ENCODE peak calls at places on chromosomes 7 and 10, in seven cellular contexts. One of them, this sample, is unnamed.

GRCh38 chr7:33286521-33286920 is 157.2 kb downstream of the BBS9 start:
- DNase-seq in IMR-90: no peak
- DNase-seq in K562: no peak
- DNase-seq in H1: no peak
- DNase-seq in SK-N-SH: no peak
- DNase-seq in A549: no peak
- DNase-seq in GM12878: no peak
- DNase-seq in this sample: no peak

GRCh38 chr10:131920151-131920550 is 19.3 kb downstream of the PPP2R2D start:
- DNase-seq in SK-N-SH: no peak
- DNase-seq in GM12878: no peak
- DNase-seq in IMR-90: no peak
- DNase-seq in A549: no peak
- DNase-seq in K562: no peak
- DNase-seq in H1: no peak
- DNase-seq in this sample: no peak

GRCh38 chr7:157550300-157551275 is 213.8 kb downstream of the DNAJB6 start:
- DNase-seq in K562: no peak
- DNase-seq in SK-N-SH: no peak
- DNase-seq in GM12878: no peak
- DNase-seq in IMR-90: no peak
- DNase-seq in H1: no peak
- DNase-seq in A549: no peak
- DNase-seq in this sample: no peak

GRCh38 chr7:158325530-158326381 is 261.9 kb downstream of the PTPRN2 start:
- DNase-seq in K562: no peak
- DNase-seq in H1: peak; percentile 89
- DNase-seq in A549: no peak
- DNase-seq in IMR-90: no peak
- DNase-seq in GM12878: no peak
- DNase-seq in SK-N-SH: peak; percentile 83
- DNase-seq in this sample: no peak

GRCh38 chr7:45988405-45989057 is 67.5 kb upstream of the IGFBP3 start:
- DNase-seq in IMR-90: no peak
- DNase-seq in K562: no peak
- DNase-seq in SK-N-SH: no peak
- DNase-seq in A549: no peak
- DNase-seq in H1: no peak
- DNase-seq in GM12878: no peak
- DNase-seq in this sample: no peak

GRCh38 chr10:71475243-71475871 is 78.6 kb downstream of the CDH23 start:
- DNase-seq in H1: no peak
- DNase-seq in GM12878: no peak
- DNase-seq in IMR-90: no peak
- DNase-seq in A549: no peak
- DNase-seq in SK-N-SH: no peak
- DNase-seq in K562: no peak
- DNase-seq in this sample: no peak

GRCh38 chr10:79159141-79159619 is 90.4 kb downstream of the ZMIZ1 start:
- DNase-seq in A549: no peak
- DNase-seq in H1: no peak
- DNase-seq in K562: no peak
- DNase-seq in GM12878: no peak
- DNase-seq in IMR-90: peak; percentile 83
- DNase-seq in SK-N-SH: peak; percentile 76
- DNase-seq in this sample: no peak

GRCh38 chr10:120962386-120963052 is 111.4 kb downstream of the WDR11 start:
- DNase-seq in A549: no peak
- DNase-seq in GM12878: no peak
- DNase-seq in K562: no peak
- DNase-seq in SK-N-SH: no peak
- DNase-seq in H1: no peak
- DNase-seq in IMR-90: no peak
- DNase-seq in this sample: no peak

GRCh38 chr7:34719651-34720050 is 61.6 kb downstream of the NPSR1 start:
- DNase-seq in GM12878: no peak
- DNase-seq in IMR-90: no peak
- DNase-seq in H1: no peak
- DNase-seq in K562: no peak
- DNase-seq in A549: no peak
- DNase-seq in SK-N-SH: no peak
- DNase-seq in this sample: no peak

GRCh38 chr10:43774234-43774769 is 125.6 kb upstream of the ZNF32 start:
- DNase-seq in GM12878: no peak
- DNase-seq in A549: no peak
- DNase-seq in K562: no peak
- DNase-seq in IMR-90: no peak
- DNase-seq in SK-N-SH: no peak
- DNase-seq in H1: no peak
- DNase-seq in this sample: no peak

GRCh38 chr10:46046261-46046660 is at the start of gene MSMB:
- DNase-seq in GM12878: no peak
- DNase-seq in SK-N-SH: no peak
- DNase-seq in IMR-90: no peak
- DNase-seq in K562: no peak
- DNase-seq in A549: no peak
- DNase-seq in H1: no peak
- DNase-seq in this sample: no peak

GRCh38 chr10:120634629-120635028 is 177.6 kb downstream of the PLPP4 start:
- DNase-seq in K562: peak; percentile 20
- DNase-seq in GM12878: no peak
- DNase-seq in SK-N-SH: no peak
- DNase-seq in A549: peak; percentile 17
- DNase-seq in IMR-90: no peak
- DNase-seq in H1: peak; percentile 93
- DNase-seq in this sample: peak; percentile 12

GRCh38 chr7:98617960-98618418 is 904 bp downstream of the NPTX2 start:
- DNase-seq in GM12878: no peak
- DNase-seq in A549: no peak
- DNase-seq in H1: no peak
- DNase-seq in K562: no peak
- DNase-seq in IMR-90: no peak
- DNase-seq in SK-N-SH: peak; percentile 73
- DNase-seq in this sample: no peak

GRCh38 chr7:31122649-31123058 is 70.5 kb downstream of the ADCYAP1R1 start:
- DNase-seq in SK-N-SH: peak; percentile 74
- DNase-seq in H1: peak; percentile 74
- DNase-seq in A549: peak; percentile 76
- DNase-seq in K562: peak; percentile 75
- DNase-seq in GM12878: no peak
- DNase-seq in IMR-90: peak; percentile 90
- DNase-seq in this sample: peak; percentile 79

GRCh38 chr10:103417601-103418000 is 21.2 kb downstream of the PDCD11 start:
- DNase-seq in K562: no peak
- DNase-seq in H1: no peak
- DNase-seq in GM12878: no peak
- DNase-seq in IMR-90: no peak
- DNase-seq in A549: no peak
- DNase-seq in SK-N-SH: no peak
- DNase-seq in this sample: no peak

GRCh38 chr7:122803323-122803722 is 82.9 kb downstream of the CADPS2 start:
- DNase-seq in IMR-90: no peak
- DNase-seq in SK-N-SH: no peak
- DNase-seq in A549: peak; percentile 9
- DNase-seq in H1: no peak
- DNase-seq in GM12878: no peak
- DNase-seq in K562: no peak
- DNase-seq in this sample: peak; percentile 10

GRCh38 chr7:30445770-30446169 is 32.8 kb downstream of the NOD1 start:
- DNase-seq in K562: peak; percentile 73
- DNase-seq in GM12878: peak; percentile 82
- DNase-seq in SK-N-SH: no peak
- DNase-seq in IMR-90: peak; percentile 66
- DNase-seq in A549: peak; percentile 57
- DNase-seq in H1: no peak
- DNase-seq in this sample: no peak

GRCh38 chr7:80060218-80060806 is 74.3 kb upstream of the GNAI1 start:
- DNase-seq in SK-N-SH: peak; percentile 44
- DNase-seq in A549: peak; percentile 71
- DNase-seq in IMR-90: peak; percentile 82
- DNase-seq in GM12878: no peak
- DNase-seq in K562: peak; percentile 27
- DNase-seq in H1: no peak
- DNase-seq in this sample: peak; percentile 63

GRCh38 chr10:131838921-131839320 is 61.9 kb upstream of the PPP2R2D start:
- DNase-seq in IMR-90: no peak
- DNase-seq in A549: no peak
- DNase-seq in K562: no peak
- DNase-seq in GM12878: no peak
- DNase-seq in SK-N-SH: no peak
- DNase-seq in H1: no peak
- DNase-seq in this sample: no peak

GRCh38 chr7:36746347-36746746 is 22.1 kb upstream of the AOAH start:
- DNase-seq in IMR-90: peak; percentile 2
- DNase-seq in GM12878: no peak
- DNase-seq in SK-N-SH: no peak
- DNase-seq in H1: no peak
- DNase-seq in K562: no peak
- DNase-seq in A549: peak; percentile 10
- DNase-seq in this sample: no peak

GRCh38 chr7:125316451-125316850 is 386.8 kb upstream of the POT1 start:
- DNase-seq in IMR-90: no peak
- DNase-seq in SK-N-SH: peak; percentile 32
- DNase-seq in K562: peak; percentile 37
- DNase-seq in GM12878: no peak
- DNase-seq in H1: peak; percentile 49
- DNase-seq in A549: peak; percentile 15
- DNase-seq in this sample: peak; percentile 39

DNA sequence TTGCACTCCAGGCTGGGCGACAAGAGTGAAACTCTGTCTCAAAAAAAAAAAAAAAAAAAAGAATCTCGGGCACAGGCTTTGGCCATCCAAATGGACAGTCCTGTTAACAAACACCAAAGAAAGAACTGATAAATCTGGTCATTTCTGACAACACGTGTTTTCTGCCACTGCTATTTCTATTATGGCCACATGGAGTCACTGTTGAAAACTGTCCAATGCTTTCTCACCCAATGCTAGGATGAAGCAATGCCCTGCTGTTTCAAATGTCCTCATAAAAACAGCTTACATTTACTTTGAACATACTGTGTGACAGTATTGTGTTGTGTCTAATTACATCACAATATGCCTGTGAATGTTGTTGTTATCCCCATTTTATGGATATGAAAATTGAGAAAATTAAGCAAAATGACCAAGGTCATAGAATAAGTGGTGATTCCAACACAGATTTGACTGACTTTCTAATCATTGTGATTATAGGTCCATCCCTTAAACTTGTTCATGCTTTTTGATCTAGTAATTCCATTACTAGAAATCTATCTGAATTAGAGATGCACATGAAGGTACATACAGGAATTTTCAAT is 19.9 kb upstream of the MAP3K8 start:
- DNase-seq in A549: peak; percentile 84
- DNase-seq in H1: no peak
- DNase-seq in SK-N-SH: peak; percentile 64
- DNase-seq in K562: peak; percentile 73
- DNase-seq in GM12878: no peak
- DNase-seq in IMR-90: peak; percentile 71
- DNase-seq in this sample: peak; percentile 40
- TF ChIP-seq RAD21 in A549: peak; percentile 84
- TF ChIP-seq RAD21 in H1: peak; percentile 76
- TF ChIP-seq RAD21 in SK-N-SH: peak; percentile 78
- TF ChIP-seq RAD21 in K562: peak; percentile 92
- TF ChIP-seq RAD21 in GM12878: peak; percentile 97
- TF ChIP-seq RAD21 in IMR-90: peak; percentile 89
- TF ChIP-seq RAD21 in this sample: peak; percentile 82

GRCh38 chr7:131629203-131629871 is 72.9 kb upstream of the PODXL start:
- DNase-seq in GM12878: no peak
- DNase-seq in SK-N-SH: no peak
- DNase-seq in A549: peak; percentile 41
- DNase-seq in H1: no peak
- DNase-seq in K562: no peak
- DNase-seq in IMR-90: peak; percentile 66
- DNase-seq in this sample: no peak
- TF ChIP-seq RAD21 in GM12878: no peak
- TF ChIP-seq RAD21 in SK-N-SH: no peak
- TF ChIP-seq RAD21 in A549: no peak
- TF ChIP-seq RAD21 in H1: no peak
- TF ChIP-seq RAD21 in K562: no peak
- TF ChIP-seq RAD21 in IMR-90: no peak
- TF ChIP-seq RAD21 in this sample: no peak

GRCh38 chr7:131031100-131031868 is 296.4 kb upstream of the MKLN1 start:
- DNase-seq in H1: no peak
- DNase-seq in A549: no peak
- DNase-seq in GM12878: peak; percentile 95
- DNase-seq in SK-N-SH: no peak
- DNase-seq in IMR-90: no peak
- DNase-seq in K562: no peak
- DNase-seq in this sample: no peak

GRCh38 chr7:131029002-131029401 is 295.0 kb upstream of the KLF14 start:
- DNase-seq in GM12878: no peak
- DNase-seq in H1: no peak
- DNase-seq in SK-N-SH: no peak
- DNase-seq in K562: no peak
- DNase-seq in A549: no peak
- DNase-seq in IMR-90: no peak
- DNase-seq in this sample: no peak

GRCh38 chr7:131028293-131028692 is 294.3 kb upstream of the KLF14 start:
- DNase-seq in IMR-90: no peak
- DNase-seq in H1: no peak
- DNase-seq in SK-N-SH: no peak
- DNase-seq in GM12878: no peak
- DNase-seq in K562: no peak
- DNase-seq in A549: no peak
- DNase-seq in this sample: no peak

GRCh38 chr7:131026297-131027003 is 292.4 kb upstream of the KLF14 start:
- DNase-seq in K562: no peak
- DNase-seq in IMR-90: peak; percentile 77
- DNase-seq in H1: no peak
- DNase-seq in GM12878: no peak
- DNase-seq in A549: no peak
- DNase-seq in SK-N-SH: no peak
- DNase-seq in this sample: no peak

DNA sequence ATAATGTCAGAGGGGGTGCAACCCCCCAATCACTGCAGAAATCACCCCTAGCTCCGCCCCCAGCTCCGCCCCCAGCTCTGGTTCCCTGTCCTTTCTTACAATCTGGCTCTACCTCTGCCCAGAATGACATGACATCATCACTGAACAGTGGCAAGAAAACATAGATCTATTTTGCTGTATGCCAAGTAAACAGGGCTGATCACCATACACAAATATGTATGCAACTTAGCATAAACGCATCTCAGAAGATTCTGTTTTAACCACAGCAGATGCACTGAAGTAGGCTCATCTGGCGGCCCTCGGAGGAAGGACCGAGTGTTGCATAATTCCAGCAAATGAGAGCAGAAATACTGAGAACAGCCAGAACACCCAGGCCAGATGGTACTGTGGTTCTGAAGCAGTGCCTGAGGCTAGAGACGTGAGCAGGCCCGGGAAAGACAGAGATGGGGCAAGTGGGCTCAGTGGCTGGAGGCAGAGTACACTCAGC is 293.3 kb upstream of the KLF14 start:
- DNase-seq in H1: no peak
- DNase-seq in GM12878: no peak
- DNase-seq in SK-N-SH: peak; percentile 65
- DNase-seq in K562: no peak
- DNase-seq in IMR-90: peak; percentile 67
- DNase-seq in A549: no peak
- DNase-seq in this sample: no peak
- TF ChIP-seq RAD21 in H1: no peak
- TF ChIP-seq RAD21 in GM12878: peak; percentile 22
- TF ChIP-seq RAD21 in SK-N-SH: no peak
- TF ChIP-seq RAD21 in K562: no peak
- TF ChIP-seq RAD21 in IMR-90: no peak
- TF ChIP-seq RAD21 in A549: no peak
- TF ChIP-seq RAD21 in this sample: no peak

GRCh38 chr7:55073051-55073511 is 54.3 kb downstream of the EGFR start:
- DNase-seq in GM12878: peak; percentile 90
- DNase-seq in SK-N-SH: no peak
- DNase-seq in A549: peak; percentile 49
- DNase-seq in H1: no peak
- DNase-seq in IMR-90: peak; percentile 81
- DNase-seq in K562: no peak
- DNase-seq in this sample: no peak
- TF ChIP-seq RAD21 in GM12878: no peak
- TF ChIP-seq RAD21 in SK-N-SH: no peak
- TF ChIP-seq RAD21 in A549: no peak
- TF ChIP-seq RAD21 in H1: no peak
- TF ChIP-seq RAD21 in IMR-90: no peak
- TF ChIP-seq RAD21 in K562: no peak
- TF ChIP-seq RAD21 in this sample: no peak

This sample was measured in HCT116.